ENCODE peak calls at places on chromosomes 5 and 9, in seven cellular contexts. One of them, this sample, is unnamed.

GRCh38 chr9:36187414-36187813 is 3.3 kb upstream of the CLTA start:
- DNase-seq in adrenal gland: no peak
- DNase-seq in gastrocnemius medialis: no peak
- DNase-seq in heart left ventricle: no peak
- DNase-seq in body of pancreas: no peak
- DNase-seq in ovary: no peak
- DNase-seq in A549: no peak
- DNase-seq in this sample: no peak

GRCh38 chr5:149932445-149933350 is 11.9 kb downstream of the PDE6A start:
- DNase-seq in gastrocnemius medialis: peak
- DNase-seq in ovary: peak
- DNase-seq in A549: peak
- DNase-seq in heart left ventricle: no peak
- DNase-seq in body of pancreas: peak
- DNase-seq in adrenal gland: no peak
- DNase-seq in this sample: no peak

GRCh38 chr5:6308683-6309082 is 69.7 kb downstream of the MED10 start:
- DNase-seq in body of pancreas: no peak
- DNase-seq in gastrocnemius medialis: no peak
- DNase-seq in adrenal gland: no peak
- DNase-seq in heart left ventricle: no peak
- DNase-seq in A549: no peak
- DNase-seq in ovary: no peak
- DNase-seq in this sample: no peak

GRCh38 chr5:68330564-68330963 is 115.0 kb downstream of the PIK3R1 start:
- DNase-seq in ovary: no peak
- DNase-seq in heart left ventricle: no peak
- DNase-seq in body of pancreas: no peak
- DNase-seq in A549: no peak
- DNase-seq in adrenal gland: no peak
- DNase-seq in gastrocnemius medialis: no peak
- DNase-seq in this sample: peak

GRCh38 chr5:126777257-126777973 is 479 bp downstream of the LMNB1 start:
- DNase-seq in adrenal gland: peak
- DNase-seq in ovary: peak
- DNase-seq in gastrocnemius medialis: peak
- DNase-seq in heart left ventricle: peak
- DNase-seq in body of pancreas: peak
- DNase-seq in A549: no peak
- DNase-seq in this sample: peak

GRCh38 chr9:124800306-124801259 is 23.6 kb downstream of the OLFML2A start:
- DNase-seq in A549: no peak
- DNase-seq in ovary: no peak
- DNase-seq in gastrocnemius medialis: peak
- DNase-seq in adrenal gland: peak
- DNase-seq in body of pancreas: peak
- DNase-seq in heart left ventricle: no peak
- DNase-seq in this sample: peak

GRCh38 chr5:176676361-176676824 is 29.1 kb downstream of the TSPAN17 start:
- DNase-seq in body of pancreas: no peak
- DNase-seq in A549: peak
- DNase-seq in heart left ventricle: peak
- DNase-seq in adrenal gland: peak
- DNase-seq in ovary: no peak
- DNase-seq in gastrocnemius medialis: no peak
- DNase-seq in this sample: no peak

GRCh38 chr5:113361701-113362100 is 73.1 kb downstream of the TSSK1B start:
- DNase-seq in ovary: no peak
- DNase-seq in A549: no peak
- DNase-seq in adrenal gland: no peak
- DNase-seq in gastrocnemius medialis: no peak
- DNase-seq in heart left ventricle: no peak
- DNase-seq in body of pancreas: no peak
- DNase-seq in this sample: no peak

GRCh38 chr5:160846642-160847041 is 5.4 kb downstream of the ATP10B start:
- DNase-seq in body of pancreas: no peak
- DNase-seq in adrenal gland: no peak
- DNase-seq in A549: no peak
- DNase-seq in heart left ventricle: no peak
- DNase-seq in gastrocnemius medialis: no peak
- DNase-seq in ovary: no peak
- DNase-seq in this sample: no peak

GRCh38 chr5:52838306-52839015 is 50.7 kb downstream of the ITGA1 start:
- DNase-seq in ovary: no peak
- DNase-seq in adrenal gland: peak
- DNase-seq in A549: no peak
- DNase-seq in body of pancreas: no peak
- DNase-seq in gastrocnemius medialis: no peak
- DNase-seq in heart left ventricle: no peak
- DNase-seq in this sample: no peak

GRCh38 chr9:135503371-135504261 is 3.1 kb downstream of the MRPS2 start:
- DNase-seq in ovary: no peak
- DNase-seq in gastrocnemius medialis: no peak
- DNase-seq in adrenal gland: no peak
- DNase-seq in A549: no peak
- DNase-seq in heart left ventricle: peak
- DNase-seq in body of pancreas: peak
- DNase-seq in this sample: no peak

GRCh38 chr5:28648108-28648507 is 1609.7 kb upstream of the CDH9 start:
- DNase-seq in ovary: no peak
- DNase-seq in gastrocnemius medialis: no peak
- DNase-seq in heart left ventricle: no peak
- DNase-seq in A549: peak
- DNase-seq in body of pancreas: no peak
- DNase-seq in adrenal gland: no peak
- DNase-seq in this sample: no peak

GRCh38 chr9:96139592-96140251 is 162.3 kb downstream of the HSD17B3 start:
- DNase-seq in ovary: peak
- DNase-seq in body of pancreas: no peak
- DNase-seq in gastrocnemius medialis: peak
- DNase-seq in heart left ventricle: no peak
- DNase-seq in A549: no peak
- DNase-seq in adrenal gland: peak
- DNase-seq in this sample: peak

GRCh38 chr5:153654444-153654843 is 164.0 kb downstream of the GRIA1 start:
- DNase-seq in A549: no peak
- DNase-seq in adrenal gland: no peak
- DNase-seq in gastrocnemius medialis: no peak
- DNase-seq in ovary: no peak
- DNase-seq in heart left ventricle: no peak
- DNase-seq in body of pancreas: no peak
- DNase-seq in this sample: no peak

GRCh38 chr5:6411141-6411540 is 32.8 kb upstream of the MED10 start:
- DNase-seq in ovary: no peak
- DNase-seq in body of pancreas: no peak
- DNase-seq in adrenal gland: no peak
- DNase-seq in heart left ventricle: no peak
- DNase-seq in A549: no peak
- DNase-seq in gastrocnemius medialis: no peak
- DNase-seq in this sample: no peak

GRCh38 chr5:112742424-112742823 is 4.7 kb downstream of the APC start:
- DNase-seq in gastrocnemius medialis: no peak
- DNase-seq in A549: no peak
- DNase-seq in heart left ventricle: no peak
- DNase-seq in body of pancreas: no peak
- DNase-seq in ovary: no peak
- DNase-seq in adrenal gland: no peak
- DNase-seq in this sample: no peak

GRCh38 chr9:69748304-69748703 is 11.5 kb downstream of the PTAR1 start:
- DNase-seq in adrenal gland: no peak
- DNase-seq in gastrocnemius medialis: no peak
- DNase-seq in A549: no peak
- DNase-seq in body of pancreas: no peak
- DNase-seq in ovary: no peak
- DNase-seq in heart left ventricle: no peak
- DNase-seq in this sample: no peak

GRCh38 chr9:107700902-107701301 is 211.3 kb upstream of the KLF4 start:
- DNase-seq in adrenal gland: no peak
- DNase-seq in A549: no peak
- DNase-seq in heart left ventricle: no peak
- DNase-seq in body of pancreas: no peak
- DNase-seq in ovary: no peak
- DNase-seq in gastrocnemius medialis: peak
- DNase-seq in this sample: no peak

GRCh38 chr9:132800038-132800648 is 77.9 kb downstream of the AK8 start:
- DNase-seq in heart left ventricle: peak
- DNase-seq in body of pancreas: peak
- DNase-seq in ovary: peak
- DNase-seq in adrenal gland: peak
- DNase-seq in A549: peak
- DNase-seq in gastrocnemius medialis: peak
- DNase-seq in this sample: peak

GRCh38 chr9:37565661-37566618 is 10.2 kb downstream of the FBXO10 start:
- DNase-seq in A549: no peak
- DNase-seq in heart left ventricle: no peak
- DNase-seq in adrenal gland: no peak
- DNase-seq in gastrocnemius medialis: no peak
- DNase-seq in ovary: no peak
- DNase-seq in body of pancreas: peak
- DNase-seq in this sample: no peak

GRCh38 chr9:68844623-68845612 is 139.9 kb downstream of the PIP5K1B start:
- DNase-seq in body of pancreas: no peak
- DNase-seq in ovary: peak
- DNase-seq in heart left ventricle: no peak
- DNase-seq in adrenal gland: peak
- DNase-seq in gastrocnemius medialis: no peak
- DNase-seq in A549: peak
- DNase-seq in this sample: peak

GRCh38 chr5:133384903-133385302 is 227.4 kb downstream of the FSTL4 start:
- DNase-seq in gastrocnemius medialis: no peak
- DNase-seq in body of pancreas: no peak
- DNase-seq in adrenal gland: no peak
- DNase-seq in A549: no peak
- DNase-seq in ovary: no peak
- DNase-seq in heart left ventricle: no peak
- DNase-seq in this sample: no peak

GRCh38 chr9:115000217-115000639 is 69.8 kb upstream of the TNFSF8 start:
- DNase-seq in body of pancreas: no peak
- DNase-seq in A549: no peak
- DNase-seq in gastrocnemius medialis: no peak
- DNase-seq in adrenal gland: no peak
- DNase-seq in heart left ventricle: no peak
- DNase-seq in ovary: no peak
- DNase-seq in this sample: no peak

DNA sequence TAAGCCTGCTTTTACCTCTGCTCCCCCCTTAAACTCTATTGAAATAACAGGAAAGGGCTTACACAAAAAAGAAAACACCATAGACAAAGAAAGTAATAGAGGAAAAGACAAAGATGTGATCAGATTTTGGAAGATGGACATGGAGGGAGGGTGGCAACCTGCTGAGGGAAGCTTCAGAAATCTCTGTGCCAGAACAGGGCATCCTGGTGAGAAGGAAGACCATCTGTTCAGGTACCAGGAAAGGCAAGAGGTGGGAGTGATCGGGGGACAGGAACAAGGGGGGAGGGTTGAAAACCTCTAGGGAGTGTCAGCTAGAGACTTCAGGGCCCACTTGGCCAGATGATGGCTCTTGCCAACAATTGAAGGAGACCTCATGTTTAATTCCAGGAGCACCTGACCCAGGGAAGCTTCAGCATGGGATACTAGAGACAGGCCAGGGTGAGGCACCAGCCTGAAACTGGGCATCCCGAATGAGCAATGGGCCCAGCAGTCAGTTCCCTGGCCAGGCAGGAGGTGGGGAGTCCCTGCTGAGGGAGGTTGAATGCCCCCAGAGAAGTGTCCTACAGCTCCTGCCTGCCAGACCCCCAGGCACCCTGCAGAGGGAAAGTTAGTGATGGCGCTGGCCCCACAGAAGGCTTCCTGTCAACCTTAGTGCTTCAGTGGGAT is 8.2 kb downstream of the SQSTM1 start:
- DNase-seq in gastrocnemius medialis: no peak
- DNase-seq in heart left ventricle: no peak
- DNase-seq in body of pancreas: no peak
- DNase-seq in adrenal gland: no peak
- DNase-seq in A549: no peak
- DNase-seq in ovary: no peak
- DNase-seq in this sample: no peak
- TF ChIP-seq POLR2A in gastrocnemius medialis: no peak
- TF ChIP-seq POLR2A in heart left ventricle: no peak
- TF ChIP-seq POLR2A in body of pancreas: no peak
- TF ChIP-seq POLR2A in adrenal gland: no peak
- TF ChIP-seq POLR2A in A549: no peak
- TF ChIP-seq POLR2A in ovary: no peak
- TF ChIP-seq POLR2A in this sample: no peak

GRCh38 chr5:114447084-114447773 is 85.4 kb downstream of the KCNN2 start:
- DNase-seq in ovary: no peak
- DNase-seq in adrenal gland: no peak
- DNase-seq in gastrocnemius medialis: no peak
- DNase-seq in heart left ventricle: no peak
- DNase-seq in body of pancreas: no peak
- DNase-seq in A549: peak
- DNase-seq in this sample: no peak
- TF ChIP-seq CTCF in ovary: no peak
- TF ChIP-seq CTCF in adrenal gland: no peak
- TF ChIP-seq CTCF in gastrocnemius medialis: no peak
- TF ChIP-seq CTCF in heart left ventricle: no peak
- TF ChIP-seq CTCF in body of pancreas: peak
- TF ChIP-seq CTCF in A549: no peak
- TF ChIP-seq CTCF in this sample: no peak

GRCh38 chr5:78548216-78548615 is 100.4 kb downstream of the LHFPL2 start:
- DNase-seq in body of pancreas: no peak
- DNase-seq in heart left ventricle: no peak
- DNase-seq in ovary: no peak
- DNase-seq in adrenal gland: no peak
- DNase-seq in gastrocnemius medialis: no peak
- DNase-seq in A549: no peak
- DNase-seq in this sample: no peak

GRCh38 chr5:78547171-78547570 is 101.4 kb downstream of the LHFPL2 start:
- DNase-seq in gastrocnemius medialis: no peak
- DNase-seq in ovary: no peak
- DNase-seq in adrenal gland: peak
- DNase-seq in A549: no peak
- DNase-seq in body of pancreas: no peak
- DNase-seq in heart left ventricle: no peak
- DNase-seq in this sample: no peak

GRCh38 chr5:78549043-78549442 is 99.5 kb downstream of the LHFPL2 start:
- DNase-seq in A549: no peak
- DNase-seq in body of pancreas: no peak
- DNase-seq in ovary: no peak
- DNase-seq in adrenal gland: peak
- DNase-seq in heart left ventricle: no peak
- DNase-seq in gastrocnemius medialis: no peak
- DNase-seq in this sample: no peak

GRCh38 chr5:78546597-78546996 is 102.0 kb downstream of the LHFPL2 start:
- DNase-seq in ovary: no peak
- DNase-seq in body of pancreas: no peak
- DNase-seq in gastrocnemius medialis: no peak
- DNase-seq in A549: no peak
- DNase-seq in adrenal gland: no peak
- DNase-seq in heart left ventricle: no peak
- DNase-seq in this sample: no peak

GRCh38 chr5:78547731-78548189 is 100.8 kb downstream of the LHFPL2 start:
- DNase-seq in adrenal gland: peak
- DNase-seq in body of pancreas: peak
- DNase-seq in ovary: peak
- DNase-seq in gastrocnemius medialis: peak
- DNase-seq in heart left ventricle: peak
- DNase-seq in A549: no peak
- DNase-seq in this sample: peak
- TF ChIP-seq POLR2A in adrenal gland: no peak
- TF ChIP-seq POLR2A in body of pancreas: no peak
- TF ChIP-seq POLR2A in ovary: no peak
- TF ChIP-seq POLR2A in gastrocnemius medialis: no peak
- TF ChIP-seq POLR2A in heart left ventricle: no peak
- TF ChIP-seq POLR2A in A549: no peak
- TF ChIP-seq POLR2A in this sample: no peak

GRCh38 chr5:138032028-138032571 is 779 bp downstream of the FAM13B start:
- DNase-seq in heart left ventricle: peak
- DNase-seq in body of pancreas: peak
- DNase-seq in gastrocnemius medialis: peak
- DNase-seq in ovary: peak
- DNase-seq in adrenal gland: peak
- DNase-seq in A549: peak
- DNase-seq in this sample: peak
- TF ChIP-seq CTCF in heart left ventricle: no peak
- TF ChIP-seq CTCF in body of pancreas: peak
- TF ChIP-seq CTCF in gastrocnemius medialis: no peak
- TF ChIP-seq CTCF in ovary: no peak
- TF ChIP-seq CTCF in adrenal gland: no peak
- TF ChIP-seq CTCF in A549: no peak
- TF ChIP-seq CTCF in this sample: no peak